ENCODE peak calls at places on chromosomes 2 and 18, in six cellular contexts. J is Calu3, P is A549, M is NCI-H2081, L is H7, B is A172. T is an unnamed sample.

GRCh38 chr2:108316194-108316880 is 27.6 kb downstream of the SULT1C2 start:
- DNase-seq in P (no peak), M (no peak), J (no peak), L (peak), B (no peak), T (no peak)

GRCh38 chr2:69709290-69709689 is 32.6 kb upstream of the ANXA4 start:
- DNase-seq in M (no peak), J (no peak), B (no peak), L (no peak), P (no peak), T (no peak)

GRCh38 chr18:26919656-26920055 is 54.1 kb upstream of the AQP4 start:
- DNase-seq in B (no peak), L (no peak), P (peak), J (no peak), M (no peak), T (no peak)

GRCh38 chr2:223230352-223230751 is 178.4 kb downstream of the KCNE4 start:
- DNase-seq in P (no peak), M (no peak), L (no peak), B (no peak), J (no peak), T (no peak)

GRCh38 chr18:140670-141266 is 17.6 kb upstream of the USP14 start:
- DNase-seq in L (no peak), B (no peak), P (no peak), M (no peak), J (no peak), T (no peak)

GRCh38 chr2:53886406-53887280 is 26.9 kb upstream of the GPR75 start:
- DNase-seq in M (no peak), B (no peak), L (no peak), P (no peak), J (no peak), T (no peak)

GRCh38 chr18:37712776-37713175 is 147.2 kb upstream of the CELF4 start:
- DNase-seq in L (no peak), B (no peak), M (no peak), P (no peak), J (no peak), T (no peak)

GRCh38 chr2:131641414-131642206 is 113.9 kb downstream of the CCDC74A start:
- DNase-seq in P (no peak), B (peak), M (no peak), J (no peak), L (no peak), T (no peak)

GRCh38 chr2:99141110-99142108 is at the start of gene C2orf15:
- DNase-seq in M (peak), B (peak), P (peak), L (peak), J (peak), T (no peak)

GRCh38 chr2:25445464-25445863 is 103.7 kb upstream of the DNMT3A start:
- DNase-seq in J (no peak), M (no peak), B (no peak), P (no peak), L (peak), T (no peak)

GRCh38 chr2:762646-763045 is 85.4 kb upstream of the TMEM18 start:
- DNase-seq in P (no peak), B (no peak), M (no peak), L (no peak), J (no peak), T (no peak)

GRCh38 chr2:240269380-240269779 is 128.9 kb upstream of the OTOS start:
- DNase-seq in M (no peak), B (no peak), L (no peak), J (no peak), P (no peak), T (no peak)

GRCh38 chr2:157194097-157194688 is 63.3 kb upstream of the GALNT5 start:
- DNase-seq in J (peak), P (peak), B (peak), M (peak), L (peak), T (peak)

GRCh38 chr18:22711381-22711717 is 221.8 kb upstream of the RBBP8 start:
- DNase-seq in L (no peak), M (no peak), B (peak), P (peak), J (no peak), T (no peak)

GRCh38 chr18:45290364-45290763 is 324.9 kb upstream of the SLC14A2 start:
- DNase-seq in M (no peak), B (no peak), P (no peak), J (no peak), L (no peak), T (no peak)

GRCh38 chr18:9100796-9101195 is 1.7 kb upstream of the NDUFV2 start:
- DNase-seq in M (no peak), P (no peak), B (no peak), J (no peak), L (no peak), T (no peak)

GRCh38 chr2:28291811-28292455 is 100.7 kb upstream of the FOSL2 start:
- DNase-seq in J (no peak), L (no peak), B (no peak), P (no peak), M (no peak), T (no peak)

GRCh38 chr2:74507926-74508520 is 528 bp upstream of the PCGF1 start:
- DNase-seq in M (peak), B (peak), L (peak), J (peak), P (no peak), T (no peak)

GRCh38 chr18:49072940-49073339 is 122.2 kb upstream of the SMAD7 start:
- DNase-seq in L (no peak), M (no peak), J (no peak), B (no peak), P (no peak), T (no peak)

GRCh38 chr2:8306530-8307351 is 375.1 kb upstream of the ID2 start:
- DNase-seq in J (no peak), L (no peak), B (peak), M (peak), P (peak), T (no peak)

GRCh38 chr18:62885804-62886203 is 170.5 kb downstream of the PHLPP1 start:
- DNase-seq in B (no peak), L (no peak), J (no peak), P (no peak), M (no peak), T (no peak)

GRCh38 chr2:85961053-85961452 is 72.3 kb upstream of the ST3GAL5 start:
- DNase-seq in P (no peak), L (no peak), B (no peak), J (no peak), M (no peak), T (no peak)

GRCh38 chr18:48649231-48649630 is 110.4 kb downstream of the CTIF start:
- DNase-seq in B (no peak), J (no peak), M (no peak), L (no peak), P (no peak), T (no peak)